ENCODE peak calls at places on chromosomes 2 and 18, in seven cellular contexts. One of them, this sample, is unnamed.

GRCh38 chr18:56789004-56789888 is 138.1 kb downstream of the WDR7 start:
- DNase-seq in Calu3: peak; percentile 26
- DNase-seq in kidney: no peak
- DNase-seq in A549: peak; percentile 1
- DNase-seq in AG10803: no peak
- DNase-seq in PC-3: peak; percentile 68
- DNase-seq in CD8-positive, alpha-beta T cell: no peak
- DNase-seq in this sample: no peak

GRCh38 chr2:69177063-69177771 is 164.2 kb downstream of the ANTXR1 start:
- DNase-seq in Calu3: no peak
- DNase-seq in kidney: peak; percentile 72
- DNase-seq in A549: no peak
- DNase-seq in AG10803: peak; percentile 100
- DNase-seq in PC-3: no peak
- DNase-seq in CD8-positive, alpha-beta T cell: no peak
- DNase-seq in this sample: no peak

GRCh38 chr18:12990977-12991838 is at the start of gene CEP192:
- DNase-seq in Calu3: peak; percentile 98
- DNase-seq in kidney: peak; percentile 99
- DNase-seq in A549: peak; percentile 73
- DNase-seq in AG10803: peak; percentile 98
- DNase-seq in PC-3: peak; percentile 98
- DNase-seq in CD8-positive, alpha-beta T cell: peak; percentile 95
- DNase-seq in this sample: peak; percentile 96

GRCh38 chr2:5484868-5485267 is 207.3 kb upstream of the SOX11 start:
- DNase-seq in Calu3: no peak
- DNase-seq in kidney: no peak
- DNase-seq in A549: no peak
- DNase-seq in AG10803: no peak
- DNase-seq in PC-3: no peak
- DNase-seq in CD8-positive, alpha-beta T cell: no peak
- DNase-seq in this sample: no peak

GRCh38 chr2:165003443-165004130 is 48.3 kb upstream of the SLC38A11 start:
- DNase-seq in Calu3: no peak
- DNase-seq in kidney: no peak
- DNase-seq in A549: no peak
- DNase-seq in AG10803: no peak
- DNase-seq in PC-3: no peak
- DNase-seq in CD8-positive, alpha-beta T cell: no peak
- DNase-seq in this sample: no peak

GRCh38 chr2:46557788-46558187 is 78.4 kb downstream of the TMEM247 start:
- DNase-seq in Calu3: no peak
- DNase-seq in kidney: no peak
- DNase-seq in A549: no peak
- DNase-seq in AG10803: no peak
- DNase-seq in PC-3: no peak
- DNase-seq in CD8-positive, alpha-beta T cell: no peak
- DNase-seq in this sample: no peak

GRCh38 chr2:149651229-149651628 is 63.7 kb upstream of the MMADHC start:
- DNase-seq in Calu3: no peak
- DNase-seq in kidney: no peak
- DNase-seq in A549: no peak
- DNase-seq in AG10803: no peak
- DNase-seq in PC-3: no peak
- DNase-seq in CD8-positive, alpha-beta T cell: no peak
- DNase-seq in this sample: no peak

GRCh38 chr2:95700554-95700953 is 108.8 kb downstream of the TRIM43 start:
- DNase-seq in Calu3: no peak
- DNase-seq in kidney: no peak
- DNase-seq in A549: no peak
- DNase-seq in AG10803: no peak
- DNase-seq in PC-3: no peak
- DNase-seq in CD8-positive, alpha-beta T cell: no peak
- DNase-seq in this sample: no peak

GRCh38 chr2:125259441-125259840 is 1234.4 kb downstream of the CNTNAP5 start:
- DNase-seq in Calu3: no peak
- DNase-seq in kidney: no peak
- DNase-seq in A549: no peak
- DNase-seq in AG10803: no peak
- DNase-seq in PC-3: no peak
- DNase-seq in CD8-positive, alpha-beta T cell: no peak
- DNase-seq in this sample: no peak

GRCh38 chr2:145617420-145617819 is 1097.5 kb upstream of the ZEB2 start:
- DNase-seq in Calu3: no peak
- DNase-seq in kidney: no peak
- DNase-seq in A549: no peak
- DNase-seq in AG10803: no peak
- DNase-seq in PC-3: no peak
- DNase-seq in CD8-positive, alpha-beta T cell: no peak
- DNase-seq in this sample: no peak

GRCh38 chr2:27737676-27738348 is 33.7 kb upstream of the MRPL33 start:
- DNase-seq in Calu3: no peak
- DNase-seq in kidney: no peak
- DNase-seq in A549: no peak
- DNase-seq in AG10803: peak; percentile 76
- DNase-seq in PC-3: no peak
- DNase-seq in CD8-positive, alpha-beta T cell: no peak
- DNase-seq in this sample: no peak

GRCh38 chr2:145088733-145089132 is 568.8 kb upstream of the ZEB2 start:
- DNase-seq in Calu3: no peak
- DNase-seq in kidney: no peak
- DNase-seq in A549: no peak
- DNase-seq in AG10803: peak; percentile 45
- DNase-seq in PC-3: no peak
- DNase-seq in CD8-positive, alpha-beta T cell: no peak
- DNase-seq in this sample: no peak

GRCh38 chr2:184599875-184600227 is 1.5 kb downstream of the ZNF804A start:
- DNase-seq in Calu3: no peak
- DNase-seq in kidney: no peak
- DNase-seq in A549: no peak
- DNase-seq in AG10803: no peak
- DNase-seq in PC-3: no peak
- DNase-seq in CD8-positive, alpha-beta T cell: no peak
- DNase-seq in this sample: no peak

GRCh38 chr2:74181739-74182138 is 3.1 kb upstream of the MOB1A start:
- DNase-seq in Calu3: no peak
- DNase-seq in kidney: no peak
- DNase-seq in A549: no peak
- DNase-seq in AG10803: peak; percentile 40
- DNase-seq in PC-3: no peak
- DNase-seq in CD8-positive, alpha-beta T cell: no peak
- DNase-seq in this sample: no peak

GRCh38 chr2:234421-234820 is 29.4 kb downstream of the SH3YL1 start:
- DNase-seq in Calu3: no peak
- DNase-seq in kidney: no peak
- DNase-seq in A549: no peak
- DNase-seq in AG10803: no peak
- DNase-seq in PC-3: no peak
- DNase-seq in CD8-positive, alpha-beta T cell: no peak
- DNase-seq in this sample: no peak

GRCh38 chr2:4258563-4258962 is 555.2 kb downstream of the DCDC2C start:
- DNase-seq in Calu3: no peak
- DNase-seq in kidney: no peak
- DNase-seq in A549: no peak
- DNase-seq in AG10803: no peak
- DNase-seq in PC-3: peak; percentile 51
- DNase-seq in CD8-positive, alpha-beta T cell: no peak
- DNase-seq in this sample: no peak

GRCh38 chr2:3185910-3186309 is 191.7 kb downstream of the EIPR1 start:
- DNase-seq in Calu3: no peak
- DNase-seq in kidney: no peak
- DNase-seq in A549: no peak
- DNase-seq in AG10803: no peak
- DNase-seq in PC-3: no peak
- DNase-seq in CD8-positive, alpha-beta T cell: no peak
- DNase-seq in this sample: no peak

GRCh38 chr2:190023860-190024259 is 38.7 kb downstream of the MSTN start:
- DNase-seq in Calu3: peak; percentile 27
- DNase-seq in kidney: no peak
- DNase-seq in A549: peak; percentile 13
- DNase-seq in AG10803: peak; percentile 33
- DNase-seq in PC-3: peak; percentile 73
- DNase-seq in CD8-positive, alpha-beta T cell: no peak
- DNase-seq in this sample: no peak
- TF ChIP-seq CTCF in Calu3: peak; percentile 48
- TF ChIP-seq CTCF in kidney: peak; percentile 18
- TF ChIP-seq CTCF in A549: peak; percentile 55
- TF ChIP-seq CTCF in AG10803: peak; percentile 62
- TF ChIP-seq CTCF in PC-3: peak; percentile 77
- TF ChIP-seq CTCF in CD8-positive, alpha-beta T cell: peak; percentile 64
- TF ChIP-seq CTCF in this sample: peak; percentile 61

GRCh38 chr2:88903744-88904353 is 212.4 kb downstream of the RPIA start:
- DNase-seq in Calu3: peak; percentile 22
- DNase-seq in kidney: no peak
- DNase-seq in A549: peak; percentile 13
- DNase-seq in AG10803: peak; percentile 25
- DNase-seq in PC-3: peak; percentile 60
- DNase-seq in CD8-positive, alpha-beta T cell: no peak
- DNase-seq in this sample: no peak
- TF ChIP-seq CTCF in Calu3: peak; percentile 45
- TF ChIP-seq CTCF in kidney: peak; percentile 72
- TF ChIP-seq CTCF in A549: peak; percentile 73
- TF ChIP-seq CTCF in AG10803: peak; percentile 81
- TF ChIP-seq CTCF in PC-3: peak; percentile 85
- TF ChIP-seq CTCF in CD8-positive, alpha-beta T cell: peak; percentile 48
- TF ChIP-seq CTCF in this sample: peak; percentile 61

GRCh38 chr2:219997341-219997851 is 370.0 kb downstream of the SLC4A3 start:
- DNase-seq in Calu3: peak; percentile 40
- DNase-seq in kidney: peak; percentile 78
- DNase-seq in A549: no peak
- DNase-seq in AG10803: peak; percentile 23
- DNase-seq in PC-3: peak; percentile 38
- DNase-seq in CD8-positive, alpha-beta T cell: no peak
- DNase-seq in this sample: peak; percentile 36
- TF ChIP-seq CTCF in Calu3: peak; percentile 31
- TF ChIP-seq CTCF in kidney: peak; percentile 57
- TF ChIP-seq CTCF in A549: peak; percentile 21
- TF ChIP-seq CTCF in AG10803: peak; percentile 48
- TF ChIP-seq CTCF in PC-3: peak; percentile 62
- TF ChIP-seq CTCF in CD8-positive, alpha-beta T cell: no peak
- TF ChIP-seq CTCF in this sample: peak; percentile 55

DNA sequence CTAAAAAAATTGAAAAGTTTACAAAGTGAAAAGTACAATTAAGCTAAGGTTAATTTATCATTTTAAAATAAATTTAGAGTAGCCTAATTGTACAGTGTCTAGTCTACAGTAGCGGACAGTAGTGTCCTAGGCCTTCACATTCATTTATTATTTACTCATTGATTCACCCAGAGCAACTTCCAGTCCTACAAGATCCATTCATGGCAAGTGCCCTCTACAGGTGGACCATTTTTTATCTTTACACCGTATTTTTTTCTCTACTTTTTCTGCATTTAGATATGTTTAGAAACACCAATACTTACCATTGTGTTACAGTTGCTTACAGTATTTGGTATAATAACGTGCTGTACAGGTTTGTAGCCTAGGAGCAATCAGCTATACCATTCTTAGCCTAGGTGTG is 84.1 kb downstream of the TSN start:
- DNase-seq in Calu3: no peak
- DNase-seq in kidney: no peak
- DNase-seq in A549: no peak
- DNase-seq in AG10803: no peak
- DNase-seq in PC-3: peak; percentile 31
- DNase-seq in CD8-positive, alpha-beta T cell: no peak
- DNase-seq in this sample: no peak
- TF ChIP-seq CTCF in Calu3: no peak
- TF ChIP-seq CTCF in kidney: no peak
- TF ChIP-seq CTCF in A549: no peak
- TF ChIP-seq CTCF in AG10803: no peak
- TF ChIP-seq CTCF in PC-3: peak; percentile 42
- TF ChIP-seq CTCF in CD8-positive, alpha-beta T cell: no peak
- TF ChIP-seq CTCF in this sample: peak; percentile 8

DNA sequence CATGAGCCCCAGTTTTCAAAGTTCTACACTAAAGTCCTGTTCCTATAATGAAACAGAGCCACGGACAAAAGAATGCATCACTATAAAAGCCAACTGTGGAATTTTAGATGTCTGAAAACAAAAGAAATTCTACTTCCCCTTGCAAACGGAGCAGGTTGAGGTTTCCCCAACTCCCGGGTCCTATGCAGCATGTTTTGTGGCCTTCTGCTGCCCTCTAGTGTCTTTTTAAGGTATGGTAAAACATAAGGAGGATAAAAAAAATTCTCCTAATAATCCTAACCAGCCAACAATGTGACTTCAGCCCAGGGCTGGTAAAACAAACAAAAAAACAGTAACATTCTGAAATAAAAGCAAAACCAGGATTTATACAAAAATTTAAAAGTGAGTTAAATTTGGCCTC is 539.5 kb downstream of the NRXN1 start:
- DNase-seq in Calu3: peak; percentile 35
- DNase-seq in kidney: no peak
- DNase-seq in A549: peak; percentile 48
- DNase-seq in AG10803: peak; percentile 55
- DNase-seq in PC-3: peak; percentile 62
- DNase-seq in CD8-positive, alpha-beta T cell: no peak
- DNase-seq in this sample: peak; percentile 11
- TF ChIP-seq CTCF in Calu3: peak; percentile 31
- TF ChIP-seq CTCF in kidney: peak; percentile 57
- TF ChIP-seq CTCF in A549: peak; percentile 78
- TF ChIP-seq CTCF in AG10803: peak; percentile 85
- TF ChIP-seq CTCF in PC-3: peak; percentile 79
- TF ChIP-seq CTCF in CD8-positive, alpha-beta T cell: peak; percentile 46
- TF ChIP-seq CTCF in this sample: peak; percentile 76

GRCh38 chr18:22110482-22110924 is 58.9 kb upstream of the GATA6 start:
- DNase-seq in Calu3: no peak
- DNase-seq in kidney: no peak
- DNase-seq in A549: no peak
- DNase-seq in AG10803: no peak
- DNase-seq in PC-3: no peak
- DNase-seq in CD8-positive, alpha-beta T cell: no peak
- DNase-seq in this sample: no peak

GRCh38 chr18:22112215-22112614 is 57.2 kb upstream of the GATA6 start:
- DNase-seq in Calu3: no peak
- DNase-seq in kidney: no peak
- DNase-seq in A549: no peak
- DNase-seq in AG10803: no peak
- DNase-seq in PC-3: no peak
- DNase-seq in CD8-positive, alpha-beta T cell: no peak
- DNase-seq in this sample: no peak

GRCh38 chr18:22106536-22107292 is 62.7 kb upstream of the GATA6 start:
- DNase-seq in Calu3: peak; percentile 38
- DNase-seq in kidney: no peak
- DNase-seq in A549: no peak
- DNase-seq in AG10803: no peak
- DNase-seq in PC-3: peak; percentile 79
- DNase-seq in CD8-positive, alpha-beta T cell: no peak
- DNase-seq in this sample: no peak

GRCh38 chr18:22108674-22109073 is 60.7 kb upstream of the GATA6 start:
- DNase-seq in Calu3: peak; percentile 31
- DNase-seq in kidney: no peak
- DNase-seq in A549: no peak
- DNase-seq in AG10803: no peak
- DNase-seq in PC-3: no peak
- DNase-seq in CD8-positive, alpha-beta T cell: no peak
- DNase-seq in this sample: no peak

GRCh38 chr18:22109535-22109934 is 59.9 kb upstream of the GATA6 start:
- DNase-seq in Calu3: no peak
- DNase-seq in kidney: no peak
- DNase-seq in A549: no peak
- DNase-seq in AG10803: no peak
- DNase-seq in PC-3: no peak
- DNase-seq in CD8-positive, alpha-beta T cell: no peak
- DNase-seq in this sample: no peak
- TF ChIP-seq CTCF in Calu3: no peak
- TF ChIP-seq CTCF in kidney: no peak
- TF ChIP-seq CTCF in A549: no peak
- TF ChIP-seq CTCF in AG10803: no peak
- TF ChIP-seq CTCF in PC-3: no peak
- TF ChIP-seq CTCF in CD8-positive, alpha-beta T cell: no peak
- TF ChIP-seq CTCF in this sample: no peak

This sample was measured in progenitor cell of endocrine pancreas.